ENCODE peak calls at places on chromosomes 7 and 10, in nine cellular contexts. P is OCI-M1, H is GM23248, A is transverse colon, J is H7, R is H9, E is IMR-90, W is substantia nigra, U is A172. F is an unnamed sample.

GRCh38 chr7:142372727-142373126 is 114.9 kb upstream of the PRSS58 start:
- DNase-seq in U (no peak), P (no peak), W (no peak), R (no peak), E (no peak), J (no peak), A (no peak), H (no peak), F (no peak)

GRCh38 chr10:121265320-121265719 is 332.9 kb downstream of the FGFR2 start:
- DNase-seq in J (no peak), A (no peak), U (no peak), E (no peak), H (no peak), W (no peak), P (no peak), R (no peak), F (no peak)

GRCh38 chr10:66587680-66588050 is 338.2 kb upstream of the LRRTM3 start:
- DNase-seq in A (no peak), H (no peak), W (no peak), E (no peak), P (no peak), J (no peak), R (no peak), U (no peak), F (no peak)

GRCh38 chr7:149188637-149189259 is 6.6 kb upstream of the ZNF282 start:
- DNase-seq in U (no peak), R (no peak), A (no peak), J (no peak), P (no peak), W (no peak), H (no peak), E (no peak), F (no peak)

GRCh38 chr10:131650169-131650705 is 250.6 kb upstream of the PPP2R2D start:
- DNase-seq in W (no peak), H (no peak), J (no peak), P (no peak), R (no peak), U (no peak), A (no peak), E (no peak), F (no peak)

GRCh38 chr10:133144771-133145170 is 15.2 kb upstream of the KNDC1 start:
- DNase-seq in E (no peak), J (no peak), R (peak), A (no peak), W (no peak), P (no peak), U (no peak), H (no peak), F (no peak)

GRCh38 chr7:96596120-96596826 is 113.4 kb downstream of the SEM1 start:
- DNase-seq in A (no peak), W (no peak), J (no peak), U (peak), H (peak), P (peak), R (no peak), E (no peak), F (no peak)

GRCh38 chr10:122981066-122981464 is 864 bp downstream of the PSTK start:
- DNase-seq in W (no peak), U (peak), J (peak), H (peak), R (no peak), P (peak), A (no peak), E (peak), F (peak)

GRCh38 chr10:59173414-59173813 is 3.0 kb upstream of the PHYHIPL start:
- DNase-seq in H (no peak), P (no peak), A (no peak), U (no peak), E (no peak), R (no peak), J (no peak), W (no peak), F (no peak)

GRCh38 chr7:151113344-151114150 is 27.3 kb downstream of the AGAP3 start:
- DNase-seq in J (peak), R (peak), U (peak), P (no peak), W (no peak), H (peak), E (peak), A (no peak), F (no peak)

GRCh38 chr10:13658864-13659685 is 72.3 kb downstream of the PRPF18 start:
- DNase-seq in W (peak), H (no peak), P (no peak), E (no peak), U (no peak), A (no peak), J (no peak), R (no peak), F (no peak)

GRCh38 chr10:75202321-75203096 is 8.1 kb upstream of the VDAC2 start:
- DNase-seq in H (peak), P (no peak), A (peak), W (no peak), E (peak), J (no peak), U (peak), R (no peak), F (no peak)

GRCh38 chr10:118868618-118869017 is 113.8 kb upstream of the CACUL1 start:
- DNase-seq in E (no peak), H (no peak), U (peak), W (no peak), J (no peak), P (no peak), R (no peak), A (no peak), F (no peak)

GRCh38 chr7:102286237-102287081 is at the start of gene SH2B2:
- DNase-seq in R (peak), H (peak), P (peak), E (peak), U (peak), A (peak), J (peak), W (peak), F (peak)

GRCh38 chr10:4635883-4636282 is 190.1 kb upstream of the AKR1E2 start:
- DNase-seq in P (no peak), J (no peak), R (no peak), W (no peak), U (no peak), A (no peak), E (no peak), H (no peak), F (no peak)

GRCh38 chr10:87651801-87652200 is 7.9 kb upstream of the PAPSS2 start:
- DNase-seq in A (no peak), J (peak), E (no peak), H (no peak), R (peak), U (no peak), W (no peak), P (no peak), F (no peak)

GRCh38 chr7:74187915-74188675 is 13.9 kb downstream of the EIF4H start:
- DNase-seq in H (peak), U (peak), J (no peak), E (peak), W (no peak), P (no peak), A (no peak), R (no peak), F (no peak)

GRCh38 chr7:12607134-12607533 is 36.6 kb downstream of the SCIN start:
- DNase-seq in E (no peak), H (no peak), W (no peak), R (no peak), A (no peak), P (no peak), J (no peak), U (peak), F (no peak)

GRCh38 chr7:28093617-28094232 is 86.9 kb downstream of the JAZF1 start:
- DNase-seq in A (peak), P (peak), H (peak), W (peak), R (peak), U (peak), J (peak), E (peak), F (peak)

GRCh38 chr10:60827791-60828488 is 49.7 kb downstream of the CDK1 start:
- DNase-seq in H (peak), J (no peak), R (no peak), W (no peak), A (no peak), E (peak), U (peak), P (peak), F (no peak)

GRCh38 chr10:23314835-23315239 is 29.8 kb downstream of the C10orf67 start:
- DNase-seq in H (peak), U (peak), A (peak), R (no peak), W (no peak), J (peak), P (peak), E (peak), F (peak)

GRCh38 chr10:132811891-132812481 is 26.0 kb upstream of the NKX6-2 start:
- DNase-seq in R (no peak), A (peak), J (no peak), E (no peak), W (no peak), P (no peak), U (no peak), H (no peak), F (no peak)

GRCh38 chr10:58178811-58179210 is 88.9 kb downstream of the IPMK start:
- DNase-seq in E (peak), H (peak), W (no peak), U (peak), A (no peak), R (no peak), P (peak), J (no peak), F (no peak)

GRCh38 chr7:44311561-44312495 is 13.6 kb downstream of the CAMK2B start:
- DNase-seq in W (no peak), J (peak), E (no peak), R (no peak), P (no peak), U (no peak), H (no peak), A (no peak), F (no peak)

GRCh38 chr10:117720931-117721826 is 178.6 kb downstream of the EMX2 start:
- DNase-seq in U (no peak), E (no peak), H (no peak), W (no peak), R (peak), P (no peak), A (no peak), J (peak), F (no peak)

GRCh38 chr7:150858236-150859197 is 6.2 kb downstream of the AOC1 start:
- DNase-seq in J (peak), A (no peak), U (no peak), R (peak), E (no peak), P (no peak), W (no peak), H (no peak), F (no peak)

GRCh38 chr7:117907058-117907633 is 33.9 kb upstream of the CTTNBP2 start:
- DNase-seq in A (no peak), J (no peak), W (no peak), H (no peak), E (no peak), P (no peak), U (no peak), R (no peak), F (no peak)

GRCh38 chr7:2862831-2863361 is 18.8 kb upstream of the GNA12 start:
- DNase-seq in R (no peak), J (no peak), E (peak), P (no peak), W (no peak), U (peak), A (no peak), H (no peak), F (no peak)

GRCh38 chr7:9013940-9014339 is 580.5 kb downstream of the NXPH1 start:
- DNase-seq in P (no peak), R (peak), H (no peak), W (no peak), J (peak), A (no peak), E (no peak), U (no peak), F (no peak)